ENCODE peak calls at places on chromosome 3, in seven cellular contexts. L is gastrocnemius medialis; H is CD8-positive, alpha-beta T cell; M is pancreas; T is fibroblast of lung; Y is stomach; K is PC-3. V is an unnamed sample.

GRCh38 chr3:48747703-48748102 is 30.7 kb upstream of the IP6K2 start:
- DNase-seq in L (peak; percentile 93), H (no peak), Y (peak; percentile 33), K (no peak), T (no peak), M (no peak), V (no peak)

GRCh38 chr3:9676780-9677179 is 26.9 kb upstream of the CPNE9 start:
- DNase-seq in Y (no peak), K (peak; percentile 69), H (no peak), M (no peak), L (no peak), T (no peak), V (no peak)

GRCh38 chr3:25604107-25604805 is 60.5 kb downstream of the TOP2B start:
- DNase-seq in T (peak; percentile 97), M (no peak), H (no peak), Y (no peak), K (peak; percentile 37), L (no peak), V (no peak)

GRCh38 chr3:191339313-191339917 is 9.1 kb upstream of the UTS2B start:
- DNase-seq in M (no peak), T (no peak), K (no peak), L (no peak), H (no peak), Y (no peak), V (no peak)

GRCh38 chr3:143849854-143850549 is 1.7 kb upstream of the SLC9A9 start:
- DNase-seq in L (no peak), K (peak; percentile 52), Y (no peak), H (no peak), T (peak; percentile 83), M (no peak), V (no peak)

GRCh38 chr3:119748996-119749395 is 32.9 kb upstream of the NR1I2 start:
- DNase-seq in T (no peak), K (no peak), M (no peak), L (no peak), H (no peak), Y (no peak), V (no peak)

GRCh38 chr3:30428251-30428650 is 178.2 kb upstream of the TGFBR2 start:
- DNase-seq in T (peak; percentile 91), H (no peak), L (no peak), M (no peak), Y (no peak), K (peak; percentile 26), V (no peak)

GRCh38 chr3:54033761-54034160 is 88.6 kb upstream of the CACNA2D3 start:
- DNase-seq in L (no peak), M (no peak), K (no peak), Y (no peak), H (no peak), T (no peak), V (no peak)

GRCh38 chr3:88005066-88005465 is 53.7 kb downstream of the CGGBP1 start:
- DNase-seq in K (peak; percentile 66), H (no peak), L (no peak), T (peak; percentile 29), Y (no peak), M (no peak), V (no peak)

GRCh38 chr3:142990706-142991105 is 10.7 kb upstream of the U2SURP start:
- DNase-seq in M (no peak), L (no peak), K (no peak), T (no peak), H (no peak), Y (no peak), V (no peak)

GRCh38 chr3:134476306-134476705 is 9.5 kb downstream of the ANAPC13 start:
- DNase-seq in K (no peak), T (peak; percentile 81), H (no peak), L (no peak), M (no peak), Y (no peak), V (no peak)

GRCh38 chr3:133843634-133844033 is 38.0 kb downstream of the SRPRB start:
- DNase-seq in L (no peak), M (no peak), T (peak; percentile 66), Y (no peak), K (no peak), H (no peak), V (no peak)

GRCh38 chr3:134039161-134039862 is 9.6 kb upstream of the SLCO2A1 start:
- DNase-seq in T (no peak), L (no peak), K (peak; percentile 36), H (no peak), Y (peak; percentile 64), M (no peak), V (no peak)

GRCh38 chr3:175176556-175176955 is 317.4 kb downstream of the NAALADL2 start:
- DNase-seq in K (no peak), Y (no peak), M (no peak), H (no peak), L (no peak), T (no peak), V (no peak)

GRCh38 chr3:97815149-97815917 is 6.5 kb upstream of the CRYBG3 start:
- DNase-seq in H (peak; percentile 34), L (no peak), T (peak; percentile 23), M (no peak), K (peak; percentile 82), Y (no peak), V (no peak)

GRCh38 chr3:172179680-172180399 is 140.5 kb downstream of the FNDC3B start:
- DNase-seq in M (no peak), Y (no peak), H (no peak), T (no peak), L (no peak), K (no peak), V (no peak)

GRCh38 chr3:20648294-20648693 is 462.3 kb upstream of the SGO1 start:
- DNase-seq in Y (no peak), H (no peak), K (peak; percentile 59), M (no peak), T (peak; percentile 92), L (no peak), V (no peak)

GRCh38 chr3:191120447-191121304 is 78.4 kb upstream of the OSTN start:
- DNase-seq in Y (no peak), H (no peak), L (no peak), M (no peak), K (peak; percentile 13), T (peak; percentile 30), V (no peak)

GRCh38 chr3:126541628-126542339 is 16.9 kb downstream of the C3orf22 start:
- DNase-seq in T (no peak), K (no peak), Y (peak; percentile 9), H (no peak), L (peak; percentile 6), M (no peak), V (peak; percentile 33)

GRCh38 chr3:119871571-119871970 is 89.7 kb downstream of the NR1I2 start:
- DNase-seq in Y (no peak), M (no peak), K (no peak), L (no peak), H (no peak), T (no peak), V (no peak)

GRCh38 chr3:168040624-168041208 is 55.0 kb downstream of the GOLIM4 start:
- DNase-seq in H (no peak), K (peak; percentile 63), Y (no peak), T (peak; percentile 56), L (no peak), M (no peak), V (no peak)

GRCh38 chr3:160675566-160676124 is 1.3 kb upstream of the ARL14 start:
- DNase-seq in K (peak; percentile 64), L (no peak), H (no peak), T (no peak), M (no peak), Y (no peak), V (no peak)

GRCh38 chr3:143526016-143526540 is 322.2 kb downstream of the SLC9A9 start:
- DNase-seq in T (peak; percentile 6), H (no peak), Y (no peak), L (no peak), K (no peak), M (no peak), V (no peak)

GRCh38 chr3:186888569-186888968 is 41.8 kb upstream of the ST6GAL1 start:
- DNase-seq in K (no peak), H (no peak), Y (no peak), L (no peak), T (no peak), M (no peak), V (no peak)

GRCh38 chr3:100048248-100048647 is 66.1 kb downstream of the FILIP1L start:
- DNase-seq in K (no peak), M (no peak), H (no peak), T (no peak), Y (no peak), L (peak; percentile 27), V (no peak)
- H3K4me1 ChIP-seq in K (peaks cover 42% of the 10 kb centered on the region), M (peaks cover 10% of the 10 kb centered on the region), H (no peaks in the 10 kb centered on the region), T (peaks cover 31% of the 10 kb centered on the region), Y (peaks cover 20% of the 10 kb centered on the region), L (peaks cover 58% of the 10 kb centered on the region), V (peaks cover 14% of the 10 kb centered on the region)

DNA sequence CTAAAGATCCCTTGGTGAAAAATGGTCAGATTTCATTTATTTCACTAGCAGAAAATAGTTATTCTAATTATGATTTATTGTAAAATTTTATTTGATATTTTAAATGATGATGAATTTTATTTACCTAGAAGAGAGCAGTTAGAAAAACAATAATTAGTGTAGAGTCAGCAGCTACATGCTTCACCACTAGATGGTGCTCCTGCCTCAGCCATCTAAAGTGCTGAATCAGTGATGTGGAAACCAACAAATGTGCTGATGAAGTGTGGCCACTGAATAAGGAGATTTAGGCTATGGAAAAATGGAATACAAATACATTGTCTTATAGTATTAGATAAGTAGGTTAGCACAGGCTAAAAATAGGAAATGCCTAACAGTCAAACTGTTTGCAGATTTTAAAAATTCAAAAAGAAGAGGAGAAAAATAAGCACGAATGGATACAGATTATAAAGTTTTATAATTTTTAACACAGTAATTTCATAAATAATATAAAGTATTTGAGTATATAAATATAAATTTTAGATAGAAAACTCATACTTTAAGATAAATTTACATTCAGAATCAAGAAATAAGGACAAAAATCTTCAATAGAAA is 109.8 kb downstream of the PPP2R3A start:
- DNase-seq in K (peak; percentile 70), Y (peak; percentile 70), M (peak; percentile 50), L (peak; percentile 73), T (peak; percentile 63), H (peak; percentile 74), V (peak; percentile 78)
- TF ChIP-seq CTCF in K (peak; percentile 81), Y (peak; percentile 92), M (peak; percentile 78), L (peak; percentile 98), T (peak; percentile 88), H (peak; percentile 99), V (peak; percentile 87)

DNA sequence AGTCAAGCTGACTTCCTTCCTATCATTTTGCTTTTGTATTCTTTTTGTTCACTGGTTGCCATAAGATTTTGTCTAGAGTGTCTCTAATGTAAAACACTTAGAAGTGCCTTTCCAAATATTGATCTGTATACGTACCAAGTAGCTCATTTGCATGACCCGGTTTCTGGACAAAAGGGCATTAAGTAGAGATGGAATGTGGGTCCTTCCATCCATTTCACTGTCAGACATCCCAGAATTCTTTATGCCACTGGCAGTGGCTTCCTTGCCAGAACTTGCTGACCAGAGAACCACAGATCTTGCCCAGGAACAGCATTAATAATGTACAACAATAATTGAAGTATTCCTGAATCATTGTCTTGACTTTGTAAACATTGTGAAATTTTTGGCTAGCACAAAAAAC is 63.7 kb downstream of the PEX5L start:
- DNase-seq in L (no peak), M (no peak), T (no peak), K (no peak), Y (no peak), H (no peak), V (no peak)
- H3K4me1 ChIP-seq in L (no peaks in the 10 kb centered on the region), M (peaks cover 3% of the 10 kb centered on the region), T (no peaks in the 10 kb centered on the region), K (peaks cover 9% of the 10 kb centered on the region), Y (no peaks in the 10 kb centered on the region), H (no peaks in the 10 kb centered on the region), V (no peaks in the 10 kb centered on the region)

DNA sequence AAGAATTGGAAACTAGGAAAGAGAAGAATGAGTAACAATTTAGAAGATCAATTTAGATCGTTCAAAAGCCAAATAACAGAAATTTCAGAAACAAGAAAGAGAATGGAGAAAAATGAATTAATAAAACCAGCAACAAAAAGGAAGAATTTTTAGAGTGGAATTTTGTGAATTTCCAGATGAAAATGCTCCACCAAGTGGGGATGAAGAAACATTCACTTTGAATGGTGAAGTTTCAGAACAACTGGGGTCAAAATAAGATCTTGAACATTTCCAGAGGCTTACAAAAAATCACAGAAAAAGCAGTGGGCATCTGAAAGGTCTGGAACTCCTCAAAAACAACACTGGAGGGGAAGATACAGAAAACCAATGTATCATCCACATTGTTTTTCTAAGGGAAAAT is 4.2 kb upstream of the MOBP start:
- DNase-seq in T (no peak), K (no peak), H (no peak), Y (no peak), L (no peak), M (no peak), V (no peak)
- TF ChIP-seq CTCF in T (no peak), K (no peak), H (no peak), Y (no peak), L (no peak), M (no peak), V (no peak)